ENCODE peak calls at places on chromosome 21, in seven cellular contexts. M is transverse colon, K is spleen, B is H1, V is sigmoid colon, Q is stomach, S is breast epithelium. E is an unnamed sample.
A peak's percentile ranks its signal among the peaks of the same experiment; 100 is the strongest.

GRCh38 chr21:26159869-26160268 is 10.7 kb downstream of the APP start:
- DNase-seq in M (no peak), S (no peak), V (no peak), K (no peak), Q (no peak), B (no peak), E (no peak)

GRCh38 chr21:17784604-17785402 is 34.4 kb downstream of the C21orf91 start:
- DNase-seq in V (no peak), S (no peak), B (no peak), K (no peak), M (peak; percentile 30), Q (no peak), E (no peak)

GRCh38 chr21:37547615-37547975 is 181.0 kb downstream of the DYRK1A start:
- DNase-seq in M (no peak), Q (no peak), B (no peak), S (no peak), V (no peak), K (no peak), E (peak; percentile 74)

GRCh38 chr21:43726686-43727570 is 8.0 kb downstream of the PDXK start:
- DNase-seq in V (no peak), M (no peak), K (peak; percentile 86), S (peak; percentile 65), Q (no peak), B (no peak), E (no peak)

GRCh38 chr21:26686278-26686677 is 113.2 kb upstream of the CYYR1 start:
- DNase-seq in S (no peak), V (no peak), Q (no peak), B (no peak), M (no peak), K (peak; percentile 66), E (peak; percentile 10)

GRCh38 chr21:34545079-34545884 is 33.3 kb upstream of the KCNE1 start:
- DNase-seq in Q (no peak), B (no peak), M (peak; percentile 47), K (no peak), S (peak; percentile 57), V (peak; percentile 76), E (peak; percentile 39)

GRCh38 chr21:25582888-25583287 is 24.4 kb downstream of the MRPL39 start:
- DNase-seq in K (no peak), V (no peak), B (no peak), S (no peak), M (no peak), Q (no peak), E (no peak)

GRCh38 chr21:34935452-34935851 is 113.7 kb downstream of the RUNX1 start:
- DNase-seq in B (no peak), S (no peak), Q (no peak), K (no peak), V (no peak), M (no peak), E (no peak)

GRCh38 chr21:17660862-17661261 is 48.2 kb upstream of the BTG3 start:
- DNase-seq in S (no peak), B (no peak), K (no peak), M (no peak), V (no peak), Q (no peak), E (no peak)

GRCh38 chr21:17736072-17736471 is 83.1 kb downstream of the C21orf91 start:
- DNase-seq in Q (no peak), K (no peak), S (no peak), V (no peak), B (no peak), M (no peak), E (no peak)

GRCh38 chr21:43916691-43917514 is 51.9 kb downstream of the AGPAT3 start:
- DNase-seq in B (peak; percentile 49), K (peak; percentile 91), M (no peak), Q (no peak), V (peak; percentile 59), S (no peak), E (no peak)

GRCh38 chr21:34570315-34570714 is 44.6 kb downstream of the RCAN1 start:
- DNase-seq in Q (no peak), K (no peak), V (no peak), M (no peak), B (no peak), S (no peak), E (no peak)

GRCh38 chr21:20999567-21000169 is 1.5 kb downstream of the NCAM2 start:
- DNase-seq in K (no peak), B (peak; percentile 70), Q (no peak), M (peak; percentile 16), V (no peak), S (no peak), E (peak; percentile 46)

GRCh38 chr21:34889287-34889536 is 159.9 kb downstream of the RUNX1 start:
- DNase-seq in B (no peak), S (no peak), M (peak; percentile 50), K (peak; percentile 91), Q (peak; percentile 57), V (peak; percentile 75), E (peak; percentile 69)

GRCh38 chr21:40839551-40839950 is 7.4 kb downstream of the DSCAM start:
- DNase-seq in M (no peak), K (no peak), Q (no peak), B (no peak), V (no peak), S (no peak), E (no peak)

GRCh38 chr21:17612023-17612564 is 607 bp downstream of the BTG3 start:
- DNase-seq in B (peak; percentile 64), K (peak; percentile 87), Q (peak; percentile 48), S (peak; percentile 27), V (peak; percentile 70), M (peak; percentile 41), E (no peak)

GRCh38 chr21:39106881-39107462 is 76.3 kb downstream of the PSMG1 start:
- DNase-seq in K (no peak), S (no peak), Q (peak; percentile 7), B (peak; percentile 22), V (no peak), M (no peak), E (no peak)

GRCh38 chr21:39105836-39106235 is 77.4 kb downstream of the PSMG1 start:
- DNase-seq in B (no peak), K (no peak), V (no peak), M (no peak), Q (no peak), S (no peak), E (no peak)

GRCh38 chr21:39103689-39104088 is 79.6 kb downstream of the PSMG1 start:
- DNase-seq in S (no peak), B (no peak), M (no peak), Q (no peak), K (no peak), V (peak; percentile 67), E (no peak)

GRCh38 chr21:39104911-39105310 is 78.3 kb downstream of the PSMG1 start:
- DNase-seq in Q (no peak), K (no peak), S (no peak), M (no peak), V (no peak), B (no peak), E (no peak)

DNA sequence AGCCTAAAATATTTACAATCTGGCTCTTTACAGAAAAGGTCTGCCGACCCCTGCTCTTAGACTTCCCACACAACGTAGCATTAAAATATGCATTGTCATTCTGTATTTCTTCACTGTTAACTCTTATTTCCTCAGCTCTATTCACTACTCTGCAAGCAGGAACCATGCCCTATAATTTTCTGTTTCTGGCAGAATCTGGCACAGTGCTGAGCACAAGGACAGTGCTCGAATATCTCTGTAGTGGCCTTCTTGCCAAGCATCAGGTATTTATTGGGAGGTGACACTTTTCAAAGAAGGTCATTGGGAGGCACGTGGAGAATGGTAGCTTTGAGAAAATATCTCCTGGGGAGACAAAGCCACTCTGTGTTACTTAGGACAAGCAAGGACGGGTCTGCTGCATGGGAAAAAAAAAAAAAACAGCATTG is 77.9 kb downstream of the PSMG1 start:
- DNase-seq in Q (no peak), S (no peak), B (no peak), M (no peak), K (no peak), V (no peak), E (no peak)
- TF ChIP-seq POLR2AphosphoS5 in Q (no peak), S (no peak), B (no peak), M (no peak), K (no peak), V (no peak), E (no peak)

DNA sequence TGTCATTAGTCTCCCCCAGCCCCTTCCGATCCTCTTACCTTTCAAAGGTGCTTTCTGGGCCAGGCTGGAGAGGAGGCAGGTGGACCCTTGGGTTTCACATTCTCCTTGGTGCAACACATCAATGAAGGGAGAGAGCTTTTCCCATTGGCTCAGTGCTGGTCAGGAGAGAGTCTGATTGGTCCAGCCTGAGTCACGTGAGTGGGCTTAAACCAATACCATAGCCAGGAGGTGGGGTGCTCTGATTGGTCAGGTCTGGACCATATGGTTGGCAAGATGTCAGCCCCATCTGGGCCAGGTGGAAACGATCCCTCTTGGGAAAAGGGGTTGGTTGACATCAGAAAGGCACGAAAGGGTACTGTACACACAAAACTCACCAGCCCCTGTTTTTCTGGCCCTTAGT is 44.8 kb upstream of the ABCG1 start:
- DNase-seq in Q (peak; percentile 19), V (no peak), S (peak; percentile 15), B (no peak), M (no peak), K (no peak), E (no peak)
- TF ChIP-seq POLR2A in Q (no peak), V (no peak), S (no peak), B (no peak), M (no peak), K (no peak), E (no peak)

DNA sequence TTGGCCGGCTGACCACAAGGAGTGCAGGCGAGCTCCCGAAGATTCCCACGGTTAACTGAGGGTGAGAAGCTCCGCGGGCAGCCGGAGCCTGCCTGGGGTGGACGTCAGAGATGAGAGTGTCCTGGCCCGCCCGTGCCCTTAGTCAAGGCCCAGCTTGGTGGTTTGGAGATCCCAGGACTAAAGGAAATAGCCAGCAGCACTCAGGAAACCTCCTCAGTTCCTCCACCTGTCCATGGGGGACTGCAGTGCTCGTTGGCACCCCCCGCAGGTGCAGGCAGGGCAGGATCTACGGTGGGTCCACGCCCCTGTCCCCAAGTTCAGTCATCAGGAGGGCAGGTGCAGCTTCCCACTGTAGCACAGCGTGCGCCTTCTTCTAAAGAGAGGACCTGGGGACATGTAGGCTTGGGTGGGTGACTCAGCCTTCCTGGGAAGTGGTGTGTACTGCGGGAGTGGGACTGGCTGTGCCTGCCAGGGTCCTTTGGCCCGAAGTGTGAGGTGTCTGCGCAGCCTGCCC is 32.5 kb downstream of the SLX9 start:
- DNase-seq in B (no peak), K (no peak), S (no peak), M (no peak), Q (no peak), V (peak; percentile 61), E (no peak)
- TF ChIP-seq POLR2AphosphoS5 in B (no peak), K (peak; percentile 10), S (no peak), M (no peak), Q (no peak), V (no peak), E (no peak)

GRCh38 chr21:33403786-33404571 is 766 bp downstream of the IFNGR2 start:
- DNase-seq in K (peak; percentile 90), S (peak; percentile 29), V (peak; percentile 83), M (peak; percentile 66), B (peak; percentile 77), Q (peak; percentile 62), E (peak; percentile 44)

GRCh38 chr21:33406493-33406892 is 3.3 kb downstream of the IFNGR2 start:
- DNase-seq in M (no peak), K (no peak), Q (no peak), V (no peak), S (no peak), B (no peak), E (no peak)

GRCh38 chr21:33401617-33401967 is 1.6 kb upstream of the IFNGR2 start:
- DNase-seq in V (no peak), B (no peak), Q (no peak), S (peak; percentile 50), K (no peak), M (no peak), E (no peak)

GRCh38 chr21:33402011-33402979 is 918 bp upstream of the IFNGR2 start:
- DNase-seq in Q (peak; percentile 40), B (peak; percentile 64), K (peak; percentile 90), V (peak; percentile 89), M (peak; percentile 65), S (peak; percentile 47), E (peak; percentile 53)

GRCh38 chr21:33403128-33403785 is at the start of gene IFNGR2:
- DNase-seq in B (peak; percentile 54), K (peak; percentile 93), V (peak; percentile 70), Q (peak; percentile 43), M (peak; percentile 50), S (no peak), E (no peak)
- TF ChIP-seq POLR2A in B (no peak), K (no peak), V (no peak), Q (no peak), M (no peak), S (no peak), E (no peak)

E was measured in endothelial cell of umbilical vein.